ENCODE peak calls at places on chromosome 22, in seven cellular contexts. H is PC-3; F is psoas muscle; T is spleen; U is neural progenitor cell; G is CD8-positive, alpha-beta memory T cell; L is body of pancreas. Y is an unnamed sample. For H3K4me1, the result is how much of the 10 kb centered on the place peaks cover.

GRCh38 chr22:50190182-50190951 is 4.7 kb downstream of the TRABD start:
- DNase-seq in H (peak), F (peak), T (peak), U (peak), G (peak), L (peak), Y (peak)

GRCh38 chr22:35938226-35938625 is 90.4 kb downstream of the RBFOX2 start:
- DNase-seq in H (no peak), F (no peak), T (no peak), U (no peak), G (no peak), L (no peak), Y (no peak)

GRCh38 chr22:48894804-48895250 is 932.8 kb downstream of the BRD1 start:
- DNase-seq in H (no peak), F (no peak), T (peak), U (no peak), G (no peak), L (no peak), Y (no peak)

GRCh38 chr22:25162561-25162960 is 37.1 kb upstream of the CRYBB3 start:
- DNase-seq in H (no peak), F (no peak), T (no peak), U (no peak), G (no peak), L (no peak), Y (no peak)

GRCh38 chr22:34960005-34960404 is 106.0 kb upstream of the ISX start:
- DNase-seq in H (no peak), F (no peak), T (no peak), U (peak), G (no peak), L (no peak), Y (no peak)

GRCh38 chr22:49664371-49664881 is 163.2 kb downstream of the BRD1 start:
- DNase-seq in H (no peak), F (no peak), T (no peak), U (peak), G (no peak), L (peak), Y (no peak)

GRCh38 chr22:37701121-37701786 is 4.4 kb downstream of the TRIOBP start:
- DNase-seq in H (peak), F (no peak), T (no peak), U (no peak), G (no peak), L (no peak), Y (no peak)

GRCh38 chr22:17964647-17965046 is 59.7 kb downstream of the MICAL3 start:
- DNase-seq in H (no peak), F (no peak), T (peak), U (no peak), G (no peak), L (no peak), Y (no peak)

GRCh38 chr22:24994070-24994763 is 41.7 kb downstream of the KIAA1671 start:
- DNase-seq in H (peak), F (no peak), T (no peak), U (peak), G (no peak), L (no peak), Y (no peak)

GRCh38 chr22:17665884-17666283 is 27.3 kb downstream of the BCL2L13 start:
- DNase-seq in H (no peak), F (no peak), T (no peak), U (no peak), G (no peak), L (no peak), Y (no peak)

GRCh38 chr22:36301851-36302250 is 48.9 kb downstream of the APOL1 start:
- DNase-seq in H (peak), F (no peak), T (no peak), U (no peak), G (no peak), L (no peak), Y (no peak)

GRCh38 chr22:38311331-38311635 is 6.0 kb downstream of the CSNK1E start:
- DNase-seq in H (no peak), F (no peak), T (no peak), U (no peak), G (no peak), L (no peak), Y (peak)

GRCh38 chr22:42881982-42882656 is 25.0 kb upstream of the ARFGAP3 start:
- DNase-seq in H (no peak), F (peak), T (no peak), U (no peak), G (no peak), L (peak), Y (no peak)

GRCh38 chr22:28817919-28818859 is 17.8 kb upstream of the XBP1 start:
- DNase-seq in H (peak), F (no peak), T (peak), U (no peak), G (no peak), L (peak), Y (no peak)

GRCh38 chr22:36155702-36156101 is 4.9 kb downstream of the APOL3 start:
- DNase-seq in H (no peak), F (peak), T (no peak), U (no peak), G (no peak), L (peak), Y (peak)

DNA sequence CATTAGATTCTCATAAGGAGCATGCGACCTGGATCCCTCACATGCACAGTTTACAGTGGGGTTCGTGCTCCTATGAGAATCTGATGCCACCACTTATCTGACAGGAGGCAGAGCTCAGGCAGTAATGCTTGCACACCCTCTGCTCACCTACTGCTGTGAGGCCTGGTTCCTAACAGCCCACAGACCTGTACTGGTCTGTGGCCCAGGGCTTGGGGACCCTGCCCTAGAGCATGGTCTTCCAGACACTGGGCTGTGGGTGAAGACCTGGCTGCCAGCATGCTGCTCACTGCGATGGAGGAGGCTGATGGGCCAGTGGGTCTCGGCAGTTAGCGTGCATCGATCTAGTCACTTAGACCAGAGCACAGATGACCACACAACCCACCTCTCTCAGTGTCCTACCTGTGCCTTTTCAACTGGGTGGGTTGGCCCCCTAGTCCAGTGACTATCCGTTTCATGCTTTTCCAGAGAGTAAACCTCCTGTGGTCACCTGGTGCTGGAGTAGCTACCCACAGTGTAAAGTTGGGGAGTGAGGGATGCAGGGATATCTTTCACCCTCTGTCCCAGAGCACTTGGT is 21.1 kb downstream of the MED15 start:
- DNase-seq in H (no peak), F (no peak), T (no peak), U (no peak), G (no peak), L (no peak), Y (no peak)
- H3K4me1 ChIP-seq in H (half or more), F (under half), T (half or more), U (under half), G (half or more), L (under half), Y (half or more)

DNA sequence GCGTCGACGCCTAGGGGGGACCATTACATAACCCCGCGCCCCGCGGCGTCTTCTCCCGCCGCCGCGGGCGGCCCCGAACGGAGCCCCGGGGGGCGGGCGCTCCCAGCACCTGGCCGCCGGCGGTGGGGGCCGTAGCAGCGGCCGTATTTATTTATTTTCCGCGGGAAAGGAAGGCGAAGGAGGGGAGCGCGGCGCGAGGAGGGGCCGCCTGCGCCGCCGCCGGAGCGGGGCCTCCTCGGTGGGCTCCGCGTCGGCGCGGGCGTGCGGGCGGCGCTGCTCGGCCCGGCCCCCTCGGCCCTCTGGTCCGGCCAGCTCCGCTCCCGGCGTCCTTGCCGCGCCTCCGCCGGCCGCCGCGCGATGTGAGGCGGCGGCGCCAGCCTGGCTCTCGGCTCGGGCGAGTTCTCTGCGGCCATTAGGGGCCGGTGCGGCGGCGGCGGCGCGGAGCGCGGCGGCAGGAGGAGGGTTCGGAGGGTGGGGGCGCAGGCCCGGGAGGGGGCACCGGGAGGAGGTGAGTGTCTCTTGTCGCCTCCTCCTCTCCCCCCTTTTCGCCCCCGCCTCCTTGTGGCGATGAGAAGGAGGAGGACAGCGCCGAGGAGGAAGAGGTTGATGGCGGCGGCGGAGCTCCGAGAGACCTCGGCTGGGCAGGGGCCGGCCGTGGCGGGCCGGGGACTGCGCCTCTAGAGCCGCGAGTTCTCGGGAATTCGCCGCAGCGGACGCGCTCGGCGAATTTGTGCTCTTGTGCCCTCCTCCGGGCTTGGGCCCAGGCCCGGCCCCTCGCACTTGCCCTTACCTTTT is at the start of gene EP300:
- DNase-seq in H (peak), F (peak), T (peak), U (peak), G (peak), L (peak), Y (peak)
- H3K27ac ChIP-seq in H (peak), F (peak), T (peak), U (peak), G (peak), L (peak), Y (peak)

GRCh38 chr22:31263896-31264295 is 28.4 kb downstream of the PIK3IP1 start:
- DNase-seq in H (no peak), F (no peak), T (no peak), U (no peak), G (no peak), L (no peak), Y (no peak)
- H3K4me1 ChIP-seq in H (under half), F (under half), T (under half), U (under half), G (under half), L (under half), Y (under half)

GRCh38 chr22:46171940-46172339 is 21.6 kb downstream of the PPARA start:
- DNase-seq in H (peak), F (no peak), T (no peak), U (no peak), G (no peak), L (no peak), Y (no peak)

GRCh38 chr22:46173152-46173551 is 22.8 kb downstream of the PPARA start:
- DNase-seq in H (no peak), F (no peak), T (no peak), U (no peak), G (no peak), L (no peak), Y (no peak)

GRCh38 chr22:46165975-46166374 is 15.6 kb downstream of the PPARA start:
- DNase-seq in H (no peak), F (no peak), T (no peak), U (no peak), G (no peak), L (no peak), Y (no peak)

GRCh38 chr22:46172522-46172921 is 22.2 kb downstream of the PPARA start:
- DNase-seq in H (no peak), F (peak), T (no peak), U (no peak), G (no peak), L (no peak), Y (no peak)

GRCh38 chr22:46169628-46170027 is 19.3 kb downstream of the PPARA start:
- DNase-seq in H (peak), F (no peak), T (no peak), U (no peak), G (no peak), L (no peak), Y (no peak)
- H3K27ac ChIP-seq in H (no peak), F (no peak), T (no peak), U (no peak), G (no peak), L (no peak), Y (no peak)

GRCh38 chr22:22941831-22942510 is 54.4 kb downstream of the IGLL5 start:
- DNase-seq in H (no peak), F (no peak), T (peak), U (no peak), G (no peak), L (peak), Y (no peak)
- H3K4me1 ChIP-seq in H (under half), F (under half), T (under half), U (under half), G (under half), L (under half), Y (under half)

Y was measured in heart right ventricle.